ENCODE peak calls at places on chromosomes 11 and 22, in ten cellular contexts. C is lung; W is A549; A is CD4-positive, CD25-positive, alpha-beta regulatory T cell; L is sigmoid colon; J is suprapubic skin; D is RWPE2; K is upper lobe of right lung; F is HAP-1; M is neuronal stem cell. E is an unnamed sample. For H3K9me3, the result is how much of the 10 kb centered on the place peaks cover.

GRCh38 chr11:61189933-61190332 is 13.4 kb upstream of the PGA3 start:
- DNase-seq in W (no peak), A (no peak), C (no peak), K (no peak), J (no peak), M (no peak), L (no peak), F (no peak), D (no peak), E (no peak)

GRCh38 chr11:122104381-122104780 is 11.6 kb downstream of the BLID start:
- DNase-seq in L (no peak), A (no peak), F (no peak), K (no peak), M (no peak), J (no peak), D (no peak), C (no peak), W (no peak), E (no peak)

GRCh38 chr11:94511932-94512781 is at the start of gene C11orf97:
- DNase-seq in W (peak), F (no peak), J (peak), K (peak), A (peak), M (peak), C (peak), L (peak), D (peak), E (peak)

GRCh38 chr11:10742460-10743208 is 8.4 kb upstream of the CTR9 start:
- DNase-seq in W (no peak), F (no peak), L (no peak), A (peak), K (no peak), C (no peak), J (no peak), D (no peak), M (no peak), E (no peak)

GRCh38 chr22:28012811-28013460 is 93.9 kb upstream of the PITPNB start:
- DNase-seq in K (no peak), A (no peak), M (no peak), W (no peak), C (no peak), L (no peak), D (peak), F (no peak), J (no peak), E (no peak)

GRCh38 chr22:26903030-26903856 is 245.9 kb downstream of the MIAT start:
- DNase-seq in J (no peak), C (no peak), A (no peak), L (no peak), K (no peak), W (no peak), F (peak), D (no peak), M (peak), E (no peak)

GRCh38 chr11:94782446-94782845 is 14.3 kb downstream of the AMOTL1 start:
- DNase-seq in L (no peak), D (no peak), J (no peak), C (no peak), F (no peak), W (no peak), K (no peak), A (no peak), M (no peak), E (no peak)

GRCh38 chr22:28316014-28316413 is 363.6 kb downstream of the TTC28 start:
- DNase-seq in F (no peak), C (no peak), J (no peak), K (no peak), L (no peak), W (no peak), A (peak), D (no peak), M (no peak), E (no peak)

GRCh38 chr11:6618117-6619020 is 853 bp downstream of the TPP1 start:
- DNase-seq in W (no peak), D (peak), K (peak), F (peak), A (peak), C (no peak), M (no peak), J (no peak), L (peak), E (peak)

GRCh38 chr11:2515401-2516275 is 70.8 kb downstream of the KCNQ1 start:
- DNase-seq in M (no peak), F (no peak), A (no peak), L (peak), C (no peak), W (no peak), K (peak), D (no peak), J (peak), E (peak)

GRCh38 chr11:130633466-130633865 is 185.0 kb downstream of the ADAMTS15 start:
- DNase-seq in W (no peak), D (no peak), M (no peak), J (no peak), A (peak), L (no peak), F (no peak), C (no peak), K (no peak), E (no peak)

GRCh38 chr11:33753304-33753703 is 17.1 kb upstream of the CD59 start:
- DNase-seq in J (no peak), L (no peak), K (no peak), A (peak), D (no peak), C (no peak), W (no peak), M (no peak), F (no peak), E (no peak)

GRCh38 chr22:27669798-27670599 is 131.6 kb downstream of the MN1 start:
- DNase-seq in W (no peak), M (no peak), L (no peak), F (no peak), K (no peak), J (no peak), C (no peak), D (no peak), A (no peak), E (no peak)

GRCh38 chr22:24181088-24181995 is at the start of gene SUSD2:
- DNase-seq in J (no peak), D (no peak), A (no peak), L (no peak), K (peak), W (no peak), M (no peak), C (no peak), F (no peak), E (no peak)

GRCh38 chr11:92190535-92191206 is 33.9 kb upstream of the FAT3 start:
- DNase-seq in A (no peak), K (no peak), J (no peak), W (no peak), F (no peak), C (no peak), M (no peak), D (no peak), L (no peak), E (no peak)

GRCh38 chr11:33179431-33179830 is 18.2 kb upstream of the CSTF3 start:
- DNase-seq in F (no peak), D (no peak), A (peak), K (no peak), C (no peak), J (no peak), M (no peak), L (no peak), W (no peak), E (no peak)

GRCh38 chr11:43861141-43861540 is 19.5 kb upstream of the ALKBH3 start:
- DNase-seq in M (no peak), D (no peak), J (no peak), L (no peak), C (no peak), F (no peak), A (no peak), W (no peak), K (no peak), E (no peak)

GRCh38 chr11:106249857-106250256 is 172.4 kb downstream of the AASDHPPT start:
- DNase-seq in D (no peak), L (no peak), J (no peak), K (no peak), F (peak), W (no peak), M (no peak), A (no peak), C (no peak), E (no peak)

GRCh38 chr11:123504401-123504800 is 74.3 kb downstream of the GRAMD1B start:
- DNase-seq in C (no peak), F (no peak), K (no peak), J (no peak), L (no peak), W (no peak), D (no peak), M (no peak), A (peak), E (no peak)

GRCh38 chr11:26675233-26675928 is 46.5 kb downstream of the SLC5A12 start:
- DNase-seq in L (no peak), F (no peak), A (no peak), M (no peak), W (no peak), D (no peak), C (no peak), J (no peak), K (no peak), E (no peak)

GRCh38 chr22:21866821-21867527 is 471 bp downstream of the MAPK1 start:
- DNase-seq in C (no peak), M (peak), W (no peak), D (no peak), K (peak), L (peak), J (peak), A (peak), F (no peak), E (no peak)

GRCh38 chr11:40130427-40130826 is 1329.0 kb downstream of the LRRC4C start:
- DNase-seq in D (no peak), M (peak), L (no peak), A (no peak), F (no peak), C (no peak), K (no peak), J (no peak), W (no peak), E (no peak)

GRCh38 chr22:27846910-27847309 is 45.4 kb upstream of the MN1 start:
- DNase-seq in K (no peak), W (no peak), L (no peak), M (no peak), F (no peak), D (no peak), C (no peak), A (no peak), J (no peak), E (no peak)

GRCh38 chr22:45007247-45007945 is 2.4 kb downstream of the PHF21B start:
- DNase-seq in K (no peak), C (no peak), W (peak), J (no peak), F (peak), L (no peak), D (no peak), M (peak), A (no peak), E (no peak)

GRCh38 chr11:7892751-7893356 is 38.2 kb downstream of the OR10A6 start:
- DNase-seq in F (peak), D (no peak), M (peak), J (no peak), K (no peak), L (no peak), A (peak), C (no peak), W (peak), E (no peak)

GRCh38 chr11:96426356-96427103 is 36.7 kb downstream of the JRKL start:
- DNase-seq in L (no peak), J (no peak), A (peak), C (no peak), F (peak), M (peak), W (peak), K (no peak), D (no peak), E (no peak)

DNA sequence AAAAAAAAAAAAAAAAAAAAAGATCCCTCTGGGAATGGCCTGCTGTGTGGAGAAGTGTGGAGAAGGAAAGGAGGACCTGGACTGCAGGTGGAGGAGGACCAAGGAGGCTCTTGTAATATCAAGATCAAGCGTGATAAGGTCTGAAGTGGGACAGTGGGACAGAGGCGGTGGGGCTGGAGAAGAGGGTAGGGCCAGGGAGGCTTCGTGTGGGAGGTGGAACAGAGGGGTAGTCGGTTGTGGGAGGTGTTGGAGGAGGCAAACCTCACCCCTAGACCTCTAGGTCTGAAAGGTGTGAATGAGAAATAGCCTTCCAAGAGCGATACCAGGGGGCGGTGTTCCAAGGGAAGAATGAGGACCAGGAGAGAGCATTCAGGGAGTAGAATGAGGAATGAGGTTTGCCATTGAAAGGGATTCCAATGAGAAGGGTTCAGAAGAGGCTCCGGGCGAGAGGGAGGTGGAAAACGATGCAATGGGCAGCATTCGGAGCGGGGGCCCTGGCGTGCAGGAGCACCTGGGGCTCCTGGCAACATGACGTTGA is 44.2 kb downstream of the MCHR1 start:
- DNase-seq in M (no peak), D (no peak), F (no peak), L (no peak), C (no peak), W (no peak), A (no peak), K (no peak), J (no peak), E (no peak)
- H3K9me3 ChIP-seq in M (under half), D (under half), F (under half), L (under half), C (under half), W (under half), A (under half), K (under half), J (under half), E (under half)

DNA sequence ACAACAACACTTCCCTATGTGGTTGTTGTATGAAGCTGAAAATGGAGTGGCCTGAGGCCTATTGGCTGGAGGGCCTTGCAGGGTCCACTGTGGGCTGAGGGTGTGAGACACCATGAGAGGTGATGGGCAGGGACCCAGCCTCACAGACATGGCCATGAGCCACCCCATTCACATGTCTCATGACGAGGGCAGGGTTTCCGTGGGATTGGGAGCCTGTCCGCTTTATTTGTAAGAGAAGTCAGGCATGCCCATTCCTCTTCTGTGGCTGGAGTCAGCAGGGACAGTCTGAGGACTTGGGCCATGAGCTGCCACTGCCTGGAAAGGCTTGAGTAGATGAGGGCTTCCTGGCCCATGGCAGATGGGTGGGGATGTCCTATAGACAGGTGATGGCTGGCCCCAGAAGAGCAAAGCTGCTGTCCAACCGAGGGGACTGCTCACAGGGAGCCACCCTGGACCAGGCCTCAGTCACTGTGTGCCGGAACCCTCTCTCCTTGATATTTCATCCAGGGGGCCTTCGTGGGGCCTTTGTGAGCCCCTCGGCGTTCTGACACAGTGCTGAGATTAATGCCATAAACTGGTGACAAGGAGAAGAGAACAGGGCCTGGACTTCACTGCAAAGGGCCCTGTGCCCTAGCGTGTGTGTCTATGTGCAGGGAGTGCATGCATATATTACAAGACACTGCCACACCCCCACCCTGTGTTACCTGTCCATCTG is 971.9 kb downstream of the BRD1 start:
- DNase-seq in F (no peak), C (no peak), W (no peak), J (peak), M (no peak), D (no peak), K (no peak), A (no peak), L (no peak), E (no peak)
- H3K9me3 ChIP-seq in F (under half), C (under half), W (under half), J (under half), M (under half), D (under half), K (under half), A (under half), L (under half), E (under half)

GRCh38 chr22:48504519-48505140 is 1323.0 kb downstream of the BRD1 start:
- DNase-seq in W (no peak), F (no peak), M (no peak), L (no peak), C (no peak), K (no peak), D (no peak), J (no peak), A (no peak), E (no peak)

GRCh38 chr22:48505891-48506290 is 1321.8 kb downstream of the BRD1 start:
- DNase-seq in W (no peak), C (no peak), M (no peak), J (no peak), L (no peak), F (no peak), A (no peak), D (no peak), K (no peak), E (no peak)

GRCh38 chr22:48506506-48507145 is 1321.0 kb downstream of the BRD1 start:
- DNase-seq in D (no peak), A (no peak), L (no peak), W (no peak), C (no peak), F (no peak), M (no peak), K (no peak), J (no peak), E (no peak)

GRCh38 chr22:48507595-48508350 is 1319.9 kb downstream of the BRD1 start:
- DNase-seq in M (no peak), D (no peak), W (no peak), K (no peak), A (no peak), F (no peak), J (no peak), L (no peak), C (no peak), E (no peak)

DNA sequence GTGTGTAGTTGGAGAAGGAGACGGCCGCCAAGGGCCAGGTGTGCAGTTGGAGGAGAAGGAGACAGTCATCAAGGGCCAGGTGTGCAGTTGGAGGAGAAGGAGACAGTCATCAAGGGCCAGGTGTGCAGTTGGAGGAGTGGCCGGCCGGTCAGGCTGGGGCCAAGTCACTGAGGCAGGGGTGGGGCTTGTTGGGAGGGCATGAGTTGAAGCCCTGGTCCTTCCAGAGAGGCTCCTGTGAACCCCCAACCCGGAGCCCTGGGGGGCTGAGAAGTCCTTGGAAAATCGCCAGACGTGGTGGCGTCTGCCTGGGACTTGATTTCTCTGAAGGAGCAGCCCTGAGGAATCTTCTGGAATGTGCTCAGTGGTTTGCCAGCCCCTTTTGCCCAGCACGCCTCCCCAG is 1320.5 kb downstream of the BRD1 start:
- DNase-seq in W (no peak), J (no peak), A (no peak), M (no peak), F (no peak), D (no peak), C (no peak), K (no peak), L (no peak), E (no peak)
- H3K9me3 ChIP-seq in W (under half), J (under half), A (under half), M (under half), F (under half), D (under half), C (under half), K (under half), L (under half), E (under half)

DNA sequence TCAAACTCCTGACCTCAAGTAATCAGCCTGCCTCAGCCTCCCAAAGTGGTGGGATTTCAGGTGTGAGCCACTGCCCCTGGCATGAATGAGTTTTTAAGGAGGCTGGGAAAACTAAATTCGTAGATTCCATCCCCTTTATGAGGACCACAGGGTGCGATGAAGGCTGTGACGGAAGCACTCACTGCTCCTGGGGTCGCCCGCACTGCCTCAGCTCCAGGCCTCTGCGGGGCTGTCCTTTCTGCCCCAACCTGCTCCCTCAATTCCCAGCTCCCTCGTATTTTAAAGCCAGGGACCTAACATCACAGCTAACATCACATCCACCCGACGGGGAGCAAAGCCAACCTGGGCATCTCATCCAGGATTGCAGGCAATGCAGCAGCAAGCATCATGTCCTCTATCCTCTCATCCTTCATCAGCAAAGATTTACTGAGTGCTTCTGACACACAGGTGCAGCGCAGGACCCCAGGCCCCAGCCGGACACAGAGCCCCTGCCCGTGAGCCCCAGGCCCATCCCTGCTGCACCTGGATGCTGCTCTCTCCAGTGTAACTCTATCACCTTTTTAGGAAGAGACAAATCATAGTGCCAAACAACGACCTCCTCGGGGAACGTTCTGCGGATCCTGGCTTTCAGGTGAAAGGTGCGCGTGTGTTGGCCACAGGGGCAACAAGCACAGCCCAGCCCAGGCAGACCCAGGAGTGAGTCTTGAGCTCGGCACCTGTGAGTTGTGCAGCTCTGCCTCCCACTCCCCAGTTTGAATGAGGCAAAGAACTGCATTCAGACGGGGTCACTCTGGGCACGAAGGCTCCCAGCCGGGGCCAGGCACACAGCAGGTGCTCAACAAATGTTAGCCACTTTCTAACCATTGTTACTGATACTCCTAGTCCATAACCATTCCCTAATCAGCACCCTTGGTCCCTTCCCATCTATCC is 134.3 kb downstream of the CRYBB2 start:
- DNase-seq in D (no peak), J (peak), C (no peak), L (peak), A (no peak), K (peak), W (no peak), M (no peak), F (no peak), E (no peak)
- H3K9me3 ChIP-seq in D (under half), J (under half), C (under half), L (under half), A (under half), K (under half), W (under half), M (under half), F (under half), E (under half)

GRCh38 chr11:132655187-132655855 is 877.0 kb downstream of the OPCML start:
- DNase-seq in A (no peak), C (no peak), D (no peak), L (no peak), K (no peak), F (no peak), W (no peak), J (no peak), M (no peak), E (no peak)

GRCh38 chr11:132653237-132653636 is 879.1 kb downstream of the OPCML start:
- DNase-seq in L (no peak), W (no peak), M (no peak), D (no peak), F (no peak), K (no peak), J (no peak), C (no peak), A (no peak), E (no peak)

GRCh38 chr11:132658696-132659095 is 873.6 kb downstream of the OPCML start:
- DNase-seq in K (no peak), M (no peak), W (no peak), F (no peak), D (no peak), A (no peak), J (no peak), L (no peak), C (no peak), E (no peak)

GRCh38 chr11:132658004-132658403 is 874.3 kb downstream of the OPCML start:
- DNase-seq in M (no peak), J (no peak), L (no peak), F (no peak), A (no peak), K (peak), D (no peak), W (no peak), C (peak), E (no peak)
- H3K9me3 ChIP-seq in M (under half), J (under half), L (under half), F (under half), A (under half), K (under half), D (under half), W (under half), C (under half), E (under half)